ENCODE peak calls at places on chromosome 5, in nine cellular contexts. A, F, C, L, J, T, I, Q and N are unnamed samples.
A peak's percentile ranks its signal among the peaks of the same experiment; 100 is the strongest.

GRCh38 chr5:79590395-79590999 is 21.7 kb upstream of the TENT2 start:
- DNase-seq in F (no peak), I (no peak), T (no peak), Q (no peak), L (no peak), A (no peak), J (no peak), C (no peak), N (no peak)

GRCh38 chr5:10793785-10794184 is 32.8 kb upstream of the DAP start:
- DNase-seq in T (no peak), I (no peak), A (no peak), F (no peak), C (no peak), Q (no peak), J (no peak), L (no peak), N (no peak)

GRCh38 chr5:141488591-141489478 is at the start of gene PCDHGC5:
- DNase-seq in Q (peak; percentile 60), T (no peak), J (no peak), C (no peak), F (no peak), I (peak; percentile 56), L (no peak), A (peak; percentile 71), N (no peak)

GRCh38 chr5:33457817-33458216 is 17.1 kb downstream of the TARS1 start:
- DNase-seq in F (no peak), A (no peak), T (no peak), J (no peak), Q (no peak), I (no peak), L (no peak), C (no peak), N (no peak)

GRCh38 chr5:147887026-147887627 is 8.6 kb downstream of the SCGB3A2 start:
- DNase-seq in Q (peak; percentile 60), F (no peak), J (no peak), L (peak; percentile 28), I (no peak), C (no peak), A (peak; percentile 80), T (no peak), N (no peak)

GRCh38 chr5:100560860-100561259 is 25.7 kb downstream of the FAM174A start:
- DNase-seq in C (no peak), I (no peak), J (no peak), L (no peak), F (no peak), Q (no peak), A (peak; percentile 19), T (no peak), N (no peak)

GRCh38 chr5:68253612-68254341 is 38.2 kb downstream of the PIK3R1 start:
- DNase-seq in C (no peak), I (no peak), L (no peak), Q (peak; percentile 39), F (no peak), A (no peak), T (no peak), J (no peak), N (no peak)

GRCh38 chr5:176653986-176654385 is 6.7 kb downstream of the TSPAN17 start:
- DNase-seq in J (no peak), A (no peak), I (no peak), C (no peak), Q (no peak), F (no peak), T (no peak), L (no peak), N (no peak)

GRCh38 chr5:1204693-1205242 is 3.4 kb downstream of the SLC6A19 start:
- DNase-seq in Q (peak; percentile 42), L (peak; percentile 38), T (peak; percentile 49), J (no peak), C (no peak), A (peak; percentile 44), I (no peak), F (no peak), N (no peak)

GRCh38 chr5:143541943-143542797 is 138.7 kb upstream of the NR3C1 start:
- DNase-seq in T (no peak), C (no peak), J (no peak), I (no peak), Q (no peak), L (no peak), F (no peak), A (no peak), N (no peak)

GRCh38 chr5:170293273-170293672 is 4.3 kb downstream of the LCP2 start:
- DNase-seq in T (peak; percentile 78), J (no peak), A (no peak), C (no peak), L (no peak), F (peak; percentile 95), Q (no peak), I (no peak), N (no peak)